ENCODE peak calls at places on chromosomes 7 and 10, in five cellular contexts. F is NCI-H2227 treated with DMSO at 0.1 percent for 48 hours; D is activated T-cell treated with anti-CD3 and anti-CD28 coated beads, Interleukin-2, amount 50 U/mL, for 72 hours; U is non-pigmented ciliary epithelial cell; V is NCI-H1436. K is an unnamed sample.

GRCh38 chr7:23256731-23257130 is 10.2 kb downstream of the GPNMB start:
- DNase-seq in U (no peak), V (no peak), F (no peak), D (no peak), K (no peak)

GRCh38 chr7:131108212-131108980 is 219.3 kb upstream of the MKLN1 start:
- DNase-seq in F (peak; percentile 43), U (no peak), D (peak; percentile 57), V (no peak), K (no peak)

GRCh38 chr7:16694806-16695205 is 48.8 kb downstream of the BZW2 start:
- DNase-seq in U (no peak), F (no peak), D (no peak), V (no peak), K (no peak)

GRCh38 chr7:103851357-103851756 is 138.1 kb downstream of the RELN start:
- DNase-seq in F (no peak), U (no peak), V (no peak), D (no peak), K (no peak)

GRCh38 chr7:82926477-82926876 is 236.2 kb downstream of the PCLO start:
- DNase-seq in D (no peak), V (no peak), U (no peak), F (no peak), K (no peak)

GRCh38 chr10:5582736-5583135 is 58.0 kb downstream of the CALML3 start:
- DNase-seq in U (no peak), D (no peak), V (no peak), F (no peak), K (no peak)

GRCh38 chr10:119849031-119849789 is 23.4 kb downstream of the MCMBP start:
- DNase-seq in D (no peak), U (peak; percentile 79), F (no peak), V (no peak), K (no peak)

GRCh38 chr10:19629559-19629958 is 186.7 kb upstream of the PLXDC2 start:
- DNase-seq in U (peak; percentile 20), V (no peak), F (no peak), D (no peak), K (no peak)

GRCh38 chr7:98400538-98401427 is at the start of gene BAIAP2L1:
- DNase-seq in D (peak; percentile 96), F (peak; percentile 82), V (peak; percentile 91), U (no peak), K (no peak)

GRCh38 chr7:50346548-50347497 is 42.3 kb downstream of the IKZF1 start:
- DNase-seq in D (no peak), U (no peak), V (no peak), F (no peak), K (no peak)

GRCh38 chr7:152597514-152597913 is 78.4 kb downstream of the XRCC2 start:
- DNase-seq in F (no peak), U (no peak), V (no peak), D (no peak), K (peak; percentile 20)

GRCh38 chr7:142006577-142006976 is 10.9 kb downstream of the MGAM start:
- DNase-seq in D (no peak), F (no peak), U (no peak), V (no peak), K (no peak)

GRCh38 chr7:137771273-137771672 is 75.5 kb downstream of the DGKI start:
- DNase-seq in F (no peak), V (no peak), U (no peak), D (no peak), K (no peak)

GRCh38 chr7:107661081-107661864 is 645 bp downstream of the SLC26A4 start:
- DNase-seq in V (peak; percentile 27), D (peak; percentile 74), U (no peak), F (peak; percentile 23), K (no peak)

GRCh38 chr10:11875183-11875498 is 52.0 kb downstream of the PROSER2 start:
- DNase-seq in U (no peak), F (no peak), V (no peak), D (no peak), K (no peak)

GRCh38 chr10:62068464-62068863 is 167.0 kb downstream of the ARID5B start:
- DNase-seq in U (no peak), V (no peak), D (no peak), F (no peak), K (no peak)

GRCh38 chr10:133084491-133084890 is 3.2 kb upstream of the ADGRA1 start:
- DNase-seq in D (no peak), F (no peak), V (no peak), U (no peak), K (no peak)

GRCh38 chr10:3897156-3897555 is 112.1 kb upstream of the KLF6 start:
- DNase-seq in V (no peak), D (no peak), U (no peak), F (no peak), K (no peak)

GRCh38 chr10:116589911-116590310 is 848 bp upstream of the PNLIPRP1 start:
- DNase-seq in F (no peak), D (no peak), V (no peak), U (no peak), K (no peak)

GRCh38 chr7:149067869-149068268 is 22.6 kb downstream of the ZNF786 start:
- DNase-seq in F (no peak), U (no peak), D (no peak), V (peak; percentile 6), K (no peak)

GRCh38 chr7:83732305-83732704 is 83.4 kb upstream of the SEMA3E start:
- DNase-seq in D (no peak), U (no peak), F (no peak), V (peak; percentile 1), K (no peak)

K was measured in HFF-Myc.